ENCODE peak calls at places on chromosomes 2 and 18, in eight cellular contexts. One of them, this sample, is unnamed.

GRCh38 chr18:36757081-36757480 is 71.7 kb downstream of the TPGS2 start:
- DNase-seq in NCI-H69: peak; percentile 83
- DNase-seq in T-helper 2 cell: no peak
- DNase-seq in midbrain: peak; percentile 79
- DNase-seq in brain microvascular endothelial cell: peak; percentile 49
- DNase-seq in cardiac septum: no peak
- DNase-seq in tibial artery: no peak
- DNase-seq in fibroblast of mammary gland: peak; percentile 75
- DNase-seq in this sample: peak; percentile 70

GRCh38 chr2:202140522-202141292 is 67.7 kb downstream of the KIAA2012 start:
- DNase-seq in tibial artery: no peak
- DNase-seq in cardiac septum: no peak
- DNase-seq in brain microvascular endothelial cell: no peak
- DNase-seq in midbrain: no peak
- DNase-seq in fibroblast of mammary gland: peak; percentile 72
- DNase-seq in T-helper 2 cell: no peak
- DNase-seq in NCI-H69: no peak
- DNase-seq in this sample: no peak

GRCh38 chr2:197464180-197464579 is 10.8 kb downstream of the COQ10B start:
- DNase-seq in brain microvascular endothelial cell: no peak
- DNase-seq in NCI-H69: no peak
- DNase-seq in fibroblast of mammary gland: peak; percentile 16
- DNase-seq in tibial artery: no peak
- DNase-seq in T-helper 2 cell: no peak
- DNase-seq in midbrain: no peak
- DNase-seq in cardiac septum: no peak
- DNase-seq in this sample: no peak

GRCh38 chr2:144925886-144926285 is 406.0 kb upstream of the ZEB2 start:
- DNase-seq in midbrain: no peak
- DNase-seq in T-helper 2 cell: no peak
- DNase-seq in brain microvascular endothelial cell: no peak
- DNase-seq in cardiac septum: no peak
- DNase-seq in tibial artery: no peak
- DNase-seq in NCI-H69: no peak
- DNase-seq in fibroblast of mammary gland: no peak
- DNase-seq in this sample: no peak

GRCh38 chr2:132383956-132384355 is 32.6 kb upstream of the GPR39 start:
- DNase-seq in tibial artery: no peak
- DNase-seq in T-helper 2 cell: no peak
- DNase-seq in NCI-H69: no peak
- DNase-seq in cardiac septum: no peak
- DNase-seq in brain microvascular endothelial cell: no peak
- DNase-seq in midbrain: no peak
- DNase-seq in fibroblast of mammary gland: no peak
- DNase-seq in this sample: no peak

GRCh38 chr2:65026154-65026553 is 30.1 kb upstream of the CEP68 start:
- DNase-seq in tibial artery: no peak
- DNase-seq in cardiac septum: no peak
- DNase-seq in midbrain: no peak
- DNase-seq in NCI-H69: no peak
- DNase-seq in fibroblast of mammary gland: no peak
- DNase-seq in brain microvascular endothelial cell: no peak
- DNase-seq in T-helper 2 cell: no peak
- DNase-seq in this sample: no peak

GRCh38 chr2:223625652-223626051 is 23.5 kb upstream of the SCG2 start:
- DNase-seq in tibial artery: no peak
- DNase-seq in fibroblast of mammary gland: no peak
- DNase-seq in cardiac septum: no peak
- DNase-seq in T-helper 2 cell: no peak
- DNase-seq in midbrain: no peak
- DNase-seq in NCI-H69: no peak
- DNase-seq in brain microvascular endothelial cell: no peak
- DNase-seq in this sample: no peak

GRCh38 chr18:10557085-10557677 is 31.4 kb downstream of the NAPG start:
- DNase-seq in brain microvascular endothelial cell: no peak
- DNase-seq in NCI-H69: no peak
- DNase-seq in tibial artery: no peak
- DNase-seq in midbrain: no peak
- DNase-seq in cardiac septum: no peak
- DNase-seq in fibroblast of mammary gland: no peak
- DNase-seq in T-helper 2 cell: no peak
- DNase-seq in this sample: no peak

GRCh38 chr2:220959391-220959802 is 612.7 kb downstream of the EPHA4 start:
- DNase-seq in midbrain: peak; percentile 72
- DNase-seq in cardiac septum: peak; percentile 78
- DNase-seq in fibroblast of mammary gland: no peak
- DNase-seq in brain microvascular endothelial cell: no peak
- DNase-seq in tibial artery: peak; percentile 42
- DNase-seq in NCI-H69: peak; percentile 82
- DNase-seq in T-helper 2 cell: no peak
- DNase-seq in this sample: no peak

GRCh38 chr2:32058130-32058529 is 5.2 kb upstream of the SPAST start:
- DNase-seq in tibial artery: no peak
- DNase-seq in NCI-H69: no peak
- DNase-seq in T-helper 2 cell: no peak
- DNase-seq in fibroblast of mammary gland: peak; percentile 51
- DNase-seq in brain microvascular endothelial cell: peak; percentile 40
- DNase-seq in cardiac septum: no peak
- DNase-seq in midbrain: no peak
- DNase-seq in this sample: peak; percentile 39

GRCh38 chr2:619964-620363 is 57.2 kb downstream of the TMEM18 start:
- DNase-seq in tibial artery: no peak
- DNase-seq in cardiac septum: no peak
- DNase-seq in NCI-H69: no peak
- DNase-seq in midbrain: no peak
- DNase-seq in brain microvascular endothelial cell: no peak
- DNase-seq in T-helper 2 cell: no peak
- DNase-seq in fibroblast of mammary gland: no peak
- DNase-seq in this sample: no peak

GRCh38 chr2:108945969-108946368 is 43.1 kb downstream of the EDAR start:
- DNase-seq in fibroblast of mammary gland: no peak
- DNase-seq in T-helper 2 cell: no peak
- DNase-seq in cardiac septum: no peak
- DNase-seq in brain microvascular endothelial cell: no peak
- DNase-seq in midbrain: no peak
- DNase-seq in NCI-H69: no peak
- DNase-seq in tibial artery: no peak
- DNase-seq in this sample: no peak

GRCh38 chr2:226873051-226873620 is 37.3 kb downstream of the RHBDD1 start:
- DNase-seq in fibroblast of mammary gland: peak; percentile 52
- DNase-seq in midbrain: no peak
- DNase-seq in cardiac septum: no peak
- DNase-seq in T-helper 2 cell: no peak
- DNase-seq in brain microvascular endothelial cell: peak; percentile 31
- DNase-seq in NCI-H69: no peak
- DNase-seq in tibial artery: no peak
- DNase-seq in this sample: no peak

GRCh38 chr2:75605770-75606535 is 40.6 kb upstream of the MRPL19 start:
- DNase-seq in midbrain: no peak
- DNase-seq in cardiac septum: no peak
- DNase-seq in brain microvascular endothelial cell: peak; percentile 94
- DNase-seq in tibial artery: no peak
- DNase-seq in NCI-H69: peak; percentile 7
- DNase-seq in fibroblast of mammary gland: peak; percentile 98
- DNase-seq in T-helper 2 cell: no peak
- DNase-seq in this sample: peak; percentile 92

GRCh38 chr2:110219496-110220192 is 7.3 kb upstream of the MTLN start:
- DNase-seq in midbrain: no peak
- DNase-seq in tibial artery: no peak
- DNase-seq in NCI-H69: no peak
- DNase-seq in cardiac septum: no peak
- DNase-seq in brain microvascular endothelial cell: peak; percentile 11
- DNase-seq in fibroblast of mammary gland: peak; percentile 67
- DNase-seq in T-helper 2 cell: no peak
- DNase-seq in this sample: no peak

GRCh38 chr2:62569907-62570793 is 64.2 kb upstream of the TMEM17 start:
- DNase-seq in brain microvascular endothelial cell: no peak
- DNase-seq in cardiac septum: no peak
- DNase-seq in NCI-H69: peak; percentile 10
- DNase-seq in tibial artery: no peak
- DNase-seq in T-helper 2 cell: no peak
- DNase-seq in midbrain: no peak
- DNase-seq in fibroblast of mammary gland: no peak
- DNase-seq in this sample: no peak

GRCh38 chr2:227515742-227516141 is 43.8 kb downstream of the AGFG1 start:
- DNase-seq in tibial artery: no peak
- DNase-seq in midbrain: no peak
- DNase-seq in brain microvascular endothelial cell: no peak
- DNase-seq in NCI-H69: no peak
- DNase-seq in fibroblast of mammary gland: no peak
- DNase-seq in T-helper 2 cell: no peak
- DNase-seq in cardiac septum: no peak
- DNase-seq in this sample: peak; percentile 46

GRCh38 chr2:163658556-163658955 is 77.3 kb downstream of the FIGN start:
- DNase-seq in tibial artery: no peak
- DNase-seq in NCI-H69: peak; percentile 79
- DNase-seq in fibroblast of mammary gland: no peak
- DNase-seq in T-helper 2 cell: no peak
- DNase-seq in brain microvascular endothelial cell: no peak
- DNase-seq in midbrain: no peak
- DNase-seq in cardiac septum: no peak
- DNase-seq in this sample: no peak

GRCh38 chr2:221063568-221063967 is 508.5 kb downstream of the EPHA4 start:
- DNase-seq in brain microvascular endothelial cell: no peak
- DNase-seq in cardiac septum: no peak
- DNase-seq in midbrain: no peak
- DNase-seq in T-helper 2 cell: no peak
- DNase-seq in tibial artery: no peak
- DNase-seq in NCI-H69: no peak
- DNase-seq in fibroblast of mammary gland: no peak
- DNase-seq in this sample: no peak

GRCh38 chr2:223096571-223096970 is 44.6 kb downstream of the KCNE4 start:
- DNase-seq in T-helper 2 cell: no peak
- DNase-seq in NCI-H69: no peak
- DNase-seq in midbrain: no peak
- DNase-seq in cardiac septum: no peak
- DNase-seq in tibial artery: no peak
- DNase-seq in fibroblast of mammary gland: no peak
- DNase-seq in brain microvascular endothelial cell: no peak
- DNase-seq in this sample: no peak

GRCh38 chr18:48667276-48668254 is 128.7 kb downstream of the CTIF start:
- DNase-seq in tibial artery: no peak
- DNase-seq in midbrain: peak; percentile 41
- DNase-seq in cardiac septum: peak; percentile 68
- DNase-seq in T-helper 2 cell: no peak
- DNase-seq in brain microvascular endothelial cell: no peak
- DNase-seq in fibroblast of mammary gland: no peak
- DNase-seq in NCI-H69: peak; percentile 95
- DNase-seq in this sample: peak; percentile 53

GRCh38 chr2:134657650-134658250 is 61.0 kb downstream of the TMEM163 start:
- DNase-seq in tibial artery: no peak
- DNase-seq in NCI-H69: no peak
- DNase-seq in cardiac septum: no peak
- DNase-seq in fibroblast of mammary gland: no peak
- DNase-seq in brain microvascular endothelial cell: no peak
- DNase-seq in T-helper 2 cell: peak; percentile 33
- DNase-seq in midbrain: no peak
- DNase-seq in this sample: no peak

GRCh38 chr2:237254369-237254861 is 159.5 kb downstream of the COL6A3 start:
- DNase-seq in T-helper 2 cell: no peak
- DNase-seq in NCI-H69: no peak
- DNase-seq in brain microvascular endothelial cell: peak; percentile 19
- DNase-seq in fibroblast of mammary gland: peak; percentile 93
- DNase-seq in midbrain: no peak
- DNase-seq in tibial artery: no peak
- DNase-seq in cardiac septum: no peak
- DNase-seq in this sample: no peak

GRCh38 chr18:840080-840408 is 28.0 kb upstream of the YES1 start:
- DNase-seq in T-helper 2 cell: no peak
- DNase-seq in NCI-H69: no peak
- DNase-seq in fibroblast of mammary gland: no peak
- DNase-seq in brain microvascular endothelial cell: no peak
- DNase-seq in midbrain: no peak
- DNase-seq in tibial artery: no peak
- DNase-seq in cardiac septum: no peak
- DNase-seq in this sample: no peak

GRCh38 chr2:151422917-151423439 is 13.3 kb downstream of the RIF1 start:
- DNase-seq in tibial artery: no peak
- DNase-seq in T-helper 2 cell: no peak
- DNase-seq in cardiac septum: no peak
- DNase-seq in midbrain: no peak
- DNase-seq in fibroblast of mammary gland: no peak
- DNase-seq in brain microvascular endothelial cell: no peak
- DNase-seq in NCI-H69: no peak
- DNase-seq in this sample: no peak

GRCh38 chr2:146388757-146389156 is 1456.1 kb upstream of the ACVR2A start:
- DNase-seq in midbrain: no peak
- DNase-seq in fibroblast of mammary gland: peak; percentile 4
- DNase-seq in NCI-H69: no peak
- DNase-seq in brain microvascular endothelial cell: no peak
- DNase-seq in cardiac septum: no peak
- DNase-seq in T-helper 2 cell: no peak
- DNase-seq in tibial artery: no peak
- DNase-seq in this sample: no peak

GRCh38 chr18:26655614-26656400 is 107.5 kb upstream of the KCTD1 start:
- DNase-seq in midbrain: peak; percentile 69
- DNase-seq in fibroblast of mammary gland: peak; percentile 31
- DNase-seq in cardiac septum: peak; percentile 79
- DNase-seq in T-helper 2 cell: no peak
- DNase-seq in tibial artery: peak; percentile 39
- DNase-seq in brain microvascular endothelial cell: peak; percentile 11
- DNase-seq in NCI-H69: peak; percentile 77
- DNase-seq in this sample: peak; percentile 78

GRCh38 chr2:35228584-35228983 is 1127.0 kb upstream of the CRIM1 start:
- DNase-seq in brain microvascular endothelial cell: no peak
- DNase-seq in NCI-H69: no peak
- DNase-seq in midbrain: no peak
- DNase-seq in cardiac septum: no peak
- DNase-seq in tibial artery: no peak
- DNase-seq in T-helper 2 cell: no peak
- DNase-seq in fibroblast of mammary gland: no peak
- DNase-seq in this sample: peak; percentile 3

This sample was measured in trophoblast cell.